ENCODE peak calls at places on chromosomes 7 and 10, in five cellular contexts. K is neuronal stem cell, M is H1, H is H9, C is trophoblast cell. O is an unnamed sample.

GRCh38 chr10:84783386-84783785 is 455.0 kb downstream of the CCSER2 start:
- DNase-seq in M (no peak), K (peak), C (no peak), H (peak), O (peak)

GRCh38 chr7:14717711-14718304 is 184.7 kb downstream of the DGKB start:
- DNase-seq in H (no peak), M (no peak), K (no peak), C (no peak), O (peak)

GRCh38 chr7:33710608-33711007 is 194.7 kb upstream of the BMPER start:
- DNase-seq in M (no peak), K (no peak), C (no peak), H (no peak), O (no peak)

GRCh38 chr10:49655099-49655498 is 24.4 kb upstream of the C10orf53 start:
- DNase-seq in M (peak), C (no peak), K (no peak), H (no peak), O (no peak)

GRCh38 chr10:116809528-116810500 is 39.5 kb upstream of the ENO4 start:
- DNase-seq in H (peak), K (no peak), M (peak), C (no peak), O (no peak)

GRCh38 chr10:97200616-97201015 is 14.9 kb upstream of the SLIT1 start:
- DNase-seq in M (no peak), H (no peak), C (no peak), K (no peak), O (no peak)

GRCh38 chr10:24544776-24545175 is 178.9 kb downstream of the ARHGAP21 start:
- DNase-seq in K (no peak), H (no peak), C (no peak), M (no peak), O (no peak)

GRCh38 chr7:77415474-77415821 is 701 bp downstream of the GSAP start:
- DNase-seq in H (no peak), K (no peak), C (no peak), M (peak), O (no peak)

GRCh38 chr7:117600912-117601311 is 121.1 kb downstream of the CFTR start:
- DNase-seq in M (no peak), H (no peak), C (no peak), K (no peak), O (no peak)

GRCh38 chr10:70832852-70833542 is 17.2 kb downstream of the SGPL1 start:
- DNase-seq in K (no peak), M (no peak), H (no peak), C (no peak), O (peak)

GRCh38 chr10:113995201-113995600 is 48.5 kb upstream of the ADRB1 start:
- DNase-seq in C (no peak), H (no peak), M (no peak), K (no peak), O (no peak)

GRCh38 chr10:15167411-15168295 is 840 bp downstream of the NMT2 start:
- DNase-seq in C (no peak), K (peak), M (peak), H (peak), O (peak)

GRCh38 chr7:100584677-100585510 is 1.0 kb downstream of the LRCH4 start:
- DNase-seq in C (peak), K (peak), M (no peak), H (peak), O (peak)

DNA sequence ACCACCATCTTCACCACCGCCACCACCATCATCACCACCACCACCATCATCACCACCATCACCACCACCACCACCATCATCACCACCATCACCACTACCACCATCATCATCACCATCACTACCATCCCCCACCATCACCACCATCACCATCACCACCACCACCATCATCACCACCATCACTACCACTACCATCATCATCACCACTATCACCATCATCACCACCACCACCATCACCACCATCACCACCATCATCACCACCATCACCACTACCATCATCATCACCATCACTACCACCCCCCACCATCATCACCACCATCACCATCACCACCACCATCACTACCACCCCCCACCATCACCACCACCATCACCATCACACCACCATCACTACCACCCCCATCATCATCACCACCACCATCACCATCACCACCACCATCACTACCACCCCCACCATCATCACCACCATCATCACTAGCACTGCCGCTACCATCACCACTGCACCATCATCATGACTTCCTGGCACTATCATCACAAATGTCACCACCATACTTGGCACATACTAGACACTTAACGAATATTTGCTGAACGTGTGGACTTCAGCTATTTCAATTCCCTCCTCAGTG is 25.3 kb upstream of the FZD8 start:
- DNase-seq in K (no peak), C (no peak), M (no peak), H (no peak), O (no peak)
- H2BK12ac ChIP-seq in K (peak), C (no peak), M (peak), H (no peak), O (no peak)

GRCh38 chr7:131141443-131141967 is 186.2 kb upstream of the MKLN1 start:
- DNase-seq in H (no peak), K (no peak), M (no peak), C (no peak), O (no peak)
- H4K8ac ChIP-seq in H (no peak), K (no peak), M (no peak), C (no peak), O (no peak)

GRCh38 chr10:32773105-32773504 is 184.9 kb downstream of the ITGB1 start:
- DNase-seq in C (no peak), H (no peak), M (no peak), K (no peak), O (no peak)
- H2BK12ac ChIP-seq in C (no peak), H (no peak), M (no peak), K (no peak), O (no peak)

GRCh38 chr7:124246262-124246863 is 213.5 kb upstream of the TMEM229A start:
- DNase-seq in M (no peak), K (no peak), H (no peak), C (peak), O (no peak)
- H4K8ac ChIP-seq in M (no peak), K (no peak), H (no peak), C (peak), O (peak)

O was measured in mesenchymal stem cell.